ENCODE peak calls at places on chromosomes 12 and 14, in eight cellular contexts. H, O, K, X, T, V, F and M are unnamed samples.

GRCh38 chr12:18224745-18225144 is 36.6 kb upstream of the PIK3C2G start:
- DNase-seq in H (peak), O (no peak), K (no peak), X (no peak), T (no peak), V (no peak), F (no peak), M (no peak)

GRCh38 chr14:58297412-58297761 is 968 bp upstream of the ARID4A start:
- DNase-seq in H (peak), O (no peak), K (no peak), X (no peak), T (no peak), V (no peak), F (no peak), M (no peak)

GRCh38 chr12:52721838-52722470 is 18.6 kb upstream of the KRT77 start:
- DNase-seq in H (no peak), O (no peak), K (no peak), X (no peak), T (no peak), V (no peak), F (no peak), M (no peak)

GRCh38 chr14:55180434-55180833 is 11.0 kb downstream of the DLGAP5 start:
- DNase-seq in H (peak), O (no peak), K (no peak), X (no peak), T (no peak), V (no peak), F (no peak), M (no peak)

GRCh38 chr14:105475916-105476845 is 1.6 kb downstream of the CRIP2 start:
- DNase-seq in H (peak), O (no peak), K (no peak), X (no peak), T (no peak), V (no peak), F (peak), M (no peak)

GRCh38 chr14:95197498-95198010 is 40.2 kb upstream of the DICER1 start:
- DNase-seq in H (no peak), O (no peak), K (no peak), X (no peak), T (no peak), V (no peak), F (no peak), M (peak)

GRCh38 chr14:71473843-71474242 is 458.4 kb upstream of the RGS6 start:
- DNase-seq in H (no peak), O (no peak), K (no peak), X (no peak), T (no peak), V (no peak), F (no peak), M (no peak)

GRCh38 chr14:94738097-94738496 is 31.8 kb downstream of the GSC start:
- DNase-seq in H (no peak), O (no peak), K (no peak), X (no peak), T (no peak), V (no peak), F (no peak), M (no peak)

GRCh38 chr12:16076553-16076952 is 165.4 kb downstream of the DERA start:
- DNase-seq in H (peak), O (no peak), K (no peak), X (no peak), T (no peak), V (no peak), F (no peak), M (no peak)

GRCh38 chr12:62622177-62622576 is 155.6 kb downstream of the MON2 start:
- DNase-seq in H (no peak), O (no peak), K (no peak), X (no peak), T (no peak), V (no peak), F (no peak), M (no peak)

GRCh38 chr14:105989746-105990302 is 463.4 kb downstream of the TMEM121 start:
- DNase-seq in H (no peak), O (no peak), K (no peak), X (peak), T (no peak), V (no peak), F (no peak), M (no peak)

GRCh38 chr12:30905483-30906009 is 21.0 kb upstream of the TSPAN11 start:
- DNase-seq in H (no peak), O (no peak), K (no peak), X (no peak), T (no peak), V (no peak), F (no peak), M (no peak)

GRCh38 chr14:89041245-89041585 is 216.8 kb downstream of the TTC8 start:
- DNase-seq in H (no peak), O (no peak), K (no peak), X (no peak), T (no peak), V (no peak), F (no peak), M (no peak)

GRCh38 chr14:73741876-73742519 is 27.8 kb upstream of the PNMA1 start:
- DNase-seq in H (no peak), O (no peak), K (no peak), X (peak), T (no peak), V (no peak), F (peak), M (no peak)

GRCh38 chr14:30260772-30261607 is 298.0 kb upstream of the G2E3 start:
- DNase-seq in H (no peak), O (no peak), K (no peak), X (no peak), T (no peak), V (no peak), F (no peak), M (no peak)